ENCODE peak calls at places on chromosomes 11 and 22, in four cellular contexts. C is fibroblast of lung, Z is EH, X is epithelial cell of esophagus. R is an unnamed sample.

GRCh38 chr11:69380451-69380901 is 86.5 kb downstream of the MYEOV start:
- DNase-seq in C (no peak), Z (no peak), X (no peak), R (no peak)

GRCh38 chr11:17382046-17382728 is 6.3 kb downstream of the KCNJ11 start:
- DNase-seq in C (peak; percentile 12), Z (peak; percentile 51), X (no peak), R (no peak)

GRCh38 chr11:6353367-6353987 is 33.2 kb upstream of the CAVIN3 start:
- DNase-seq in X (peak; percentile 65), Z (peak; percentile 56), C (peak; percentile 23), R (peak; percentile 31)

GRCh38 chr11:62402226-62402625 is 16.6 kb upstream of the SCGB1A1 start:
- DNase-seq in C (no peak), X (no peak), Z (no peak), R (no peak)

GRCh38 chr11:67269401-67270255 is 3.4 kb downstream of the GRK2 start:
- DNase-seq in C (no peak), Z (no peak), X (no peak), R (no peak)

GRCh38 chr11:114892381-114893197 is 214.3 kb downstream of the NXPE2 start:
- DNase-seq in Z (no peak), X (no peak), C (no peak), R (no peak)

GRCh38 chr22:35380013-35380412 is 883 bp upstream of the HMOX1 start:
- DNase-seq in C (no peak), Z (no peak), X (peak; percentile 39), R (no peak)

GRCh38 chr22:43338766-43339345 is 4.3 kb downstream of the SCUBE1 start:
- DNase-seq in X (no peak), Z (no peak), C (no peak), R (no peak)

GRCh38 chr11:9862981-9863380 is 199.1 kb downstream of the SWAP70 start:
- DNase-seq in Z (peak; percentile 53), X (no peak), C (no peak), R (no peak)

GRCh38 chr22:49975543-49976389 is 15.2 kb downstream of the PIM3 start:
- DNase-seq in C (peak; percentile 24), Z (no peak), X (no peak), R (no peak)

GRCh38 chr22:39135092-39135896 is 17.2 kb downstream of the CBX7 start:
- DNase-seq in X (peak; percentile 42), Z (peak; percentile 50), C (peak; percentile 25), R (peak; percentile 15)

GRCh38 chr11:1041936-1042608 is 5.6 kb upstream of the MUC6 start:
- DNase-seq in Z (no peak), C (no peak), X (no peak), R (no peak)

GRCh38 chr11:73271936-73272679 is at the start of gene P2RY6:
- DNase-seq in C (peak; percentile 59), Z (peak; percentile 86), X (peak; percentile 88), R (no peak)

GRCh38 chr22:49855491-49855911 is 1.9 kb downstream of the ZBED4 start:
- DNase-seq in Z (peak; percentile 44), X (no peak), C (peak; percentile 51), R (no peak)

GRCh38 chr11:102709211-102709980 is 3.8 kb upstream of the MMP27 start:
- DNase-seq in Z (peak; percentile 7), C (no peak), X (peak; percentile 53), R (no peak)

GRCh38 chr11:65639623-65640482 is 2.0 kb downstream of the SIPA1 start:
- DNase-seq in C (no peak), Z (peak; percentile 17), X (no peak), R (no peak)

GRCh38 chr11:121035169-121035755 is 11.4 kb downstream of the TBCEL start:
- DNase-seq in Z (no peak), X (no peak), C (no peak), R (no peak)

GRCh38 chr22:49272546-49273125 is 555.0 kb downstream of the BRD1 start:
- DNase-seq in X (no peak), C (no peak), Z (no peak), R (no peak)

GRCh38 chr11:45658292-45658991 is 7.0 kb downstream of the CHST1 start:
- DNase-seq in Z (peak; percentile 79), X (no peak), C (peak; percentile 72), R (no peak)

GRCh38 chr11:95703059-95703458 is 86.5 kb downstream of the FAM76B start:
- DNase-seq in X (no peak), C (no peak), Z (no peak), R (no peak)

GRCh38 chr11:75720639-75721038 is 3.0 kb downstream of the MOGAT2 start:
- DNase-seq in X (no peak), C (no peak), Z (no peak), R (no peak)

GRCh38 chr22:31491218-31491962 is 1.7 kb upstream of the EIF4ENIF1 start:
- DNase-seq in Z (no peak), C (no peak), X (no peak), R (no peak)